ENCODE peak calls at places on chromosomes 12 and 14, in ten cellular contexts. S, J, P, N, D, Z, V, H, Y and E are unnamed samples.

GRCh38 chr12:110279561-110279960 is 1.5 kb upstream of the ATP2A2 start:
- DNase-seq in N (no peak), H (no peak), Y (no peak), V (no peak), S (peak), D (peak), P (no peak), J (no peak), Z (no peak), E (no peak)

GRCh38 chr12:27861428-27862167 is 81.6 kb upstream of the MANSC4 start:
- DNase-seq in Z (no peak), D (no peak), N (no peak), H (peak), J (no peak), V (no peak), Y (no peak), P (no peak), S (no peak), E (peak)

GRCh38 chr12:107361970-107362369 is 268.6 kb upstream of the CRY1 start:
- DNase-seq in D (no peak), N (no peak), J (no peak), S (no peak), P (no peak), Z (no peak), Y (no peak), V (no peak), H (no peak), E (no peak)

GRCh38 chr12:3753549-3754284 is 808 bp upstream of the CRACR2A start:
- DNase-seq in Y (no peak), Z (peak), J (no peak), V (no peak), D (no peak), S (no peak), N (no peak), H (no peak), P (no peak), E (peak)

GRCh38 chr14:69046468-69046867 is 67.4 kb upstream of the ACTN1 start:
- DNase-seq in H (peak), Y (no peak), Z (peak), N (no peak), P (no peak), S (no peak), V (no peak), D (no peak), J (no peak), E (no peak)

GRCh38 chr12:46455648-46456352 is 83.2 kb upstream of the SLC38A2 start:
- DNase-seq in Z (no peak), N (no peak), D (no peak), H (no peak), J (peak), V (no peak), P (no peak), Y (no peak), S (no peak), E (peak)

GRCh38 chr14:67815573-67816235 is 686 bp downstream of the ZFYVE26 start:
- DNase-seq in J (peak), V (no peak), H (no peak), N (no peak), P (no peak), Z (no peak), D (peak), Y (no peak), S (no peak), E (peak)

GRCh38 chr14:96151242-96151641 is 53.4 kb upstream of the BDKRB2 start:
- DNase-seq in S (no peak), Y (no peak), Z (no peak), H (no peak), D (no peak), P (no peak), V (no peak), J (no peak), N (no peak), E (no peak)

GRCh38 chr12:95922231-95922630 is 20.2 kb downstream of the CCDC38 start:
- DNase-seq in N (no peak), J (peak), H (no peak), P (no peak), S (no peak), D (no peak), Y (no peak), V (no peak), Z (no peak), E (no peak)

GRCh38 chr12:10395390-10395998 is 5.7 kb upstream of the KLRK1 start:
- DNase-seq in J (peak), Z (peak), Y (peak), H (no peak), S (no peak), N (peak), P (no peak), V (no peak), D (peak), E (no peak)

GRCh38 chr12:120078868-120079267 is 37.7 kb downstream of the RAB35 start:
- DNase-seq in V (no peak), Z (no peak), J (peak), Y (no peak), S (no peak), P (no peak), N (no peak), D (no peak), H (no peak), E (no peak)

GRCh38 chr12:21771311-21771710 is 3.2 kb downstream of the KCNJ8 start:
- DNase-seq in N (no peak), V (no peak), Y (no peak), S (no peak), J (peak), D (no peak), Z (no peak), P (no peak), H (no peak), E (no peak)

GRCh38 chr14:105107781-105108515 is 42.7 kb upstream of the GPR132 start:
- DNase-seq in N (no peak), D (no peak), P (no peak), S (no peak), H (no peak), Z (no peak), J (no peak), Y (no peak), V (no peak), E (no peak)